ENCODE peak calls at places on chromosomes 3 and 15, in six cellular contexts. N is kidney epithelial cell; A is foreskin fibroblast; V is OCI-LY7; I is CD8-positive, alpha-beta T cell; H is spleen. T is an unnamed sample.

GRCh38 chr15:44340410-44340809 is 51.9 kb downstream of the GOLM2 start:
- DNase-seq in A (peak; percentile 77), N (peak; percentile 38), I (no peak), V (no peak), H (no peak), T (no peak)

GRCh38 chr3:98577178-98577895 is 16.1 kb downstream of the CPOX start:
- DNase-seq in I (no peak), V (no peak), A (peak; percentile 61), N (no peak), H (no peak), T (no peak)

GRCh38 chr3:129845956-129846355 is 47.6 kb downstream of the TMCC1 start:
- DNase-seq in N (no peak), I (no peak), V (no peak), A (peak; percentile 19), H (no peak), T (no peak)

GRCh38 chr3:101925564-101925963 is 76.2 kb downstream of the NFKBIZ start:
- DNase-seq in V (no peak), N (no peak), A (no peak), I (no peak), H (no peak), T (no peak)

GRCh38 chr3:181326637-181327223 is 337.2 kb upstream of the DNAJC19 start:
- DNase-seq in H (no peak), A (no peak), V (peak; percentile 57), I (no peak), N (no peak), T (peak; percentile 21)

GRCh38 chr15:57505949-57506391 is 85.7 kb upstream of the MYZAP start:
- DNase-seq in V (no peak), A (peak; percentile 90), H (no peak), N (peak; percentile 67), I (no peak), T (no peak)

GRCh38 chr3:184359610-184360009 is 1.8 kb downstream of the CLCN2 start:
- DNase-seq in A (no peak), N (no peak), H (no peak), I (no peak), V (no peak), T (no peak)

GRCh38 chr3:19543212-19543841 is 390.7 kb downstream of the EFHB start:
- DNase-seq in N (no peak), I (no peak), H (no peak), V (peak; percentile 73), A (no peak), T (no peak)

GRCh38 chr3:40996382-40996781 is 202.9 kb upstream of the CTNNB1 start:
- DNase-seq in H (no peak), I (no peak), V (no peak), A (no peak), N (no peak), T (no peak)

GRCh38 chr3:194584866-194585265 is 48.4 kb downstream of the TMEM44 start:
- DNase-seq in A (peak; percentile 66), I (no peak), N (no peak), H (no peak), V (no peak), T (no peak)

GRCh38 chr15:96440978-96441377 is 110.5 kb downstream of the NR2F2 start:
- DNase-seq in V (no peak), N (no peak), H (no peak), I (no peak), A (no peak), T (no peak)

GRCh38 chr3:161549251-161549650 is 52.6 kb downstream of the OTOL1 start:
- DNase-seq in V (no peak), A (no peak), H (no peak), I (no peak), N (no peak), T (no peak)

GRCh38 chr15:85763557-85764303 is 31.0 kb downstream of the KLHL25 start:
- DNase-seq in V (no peak), H (no peak), N (no peak), I (no peak), A (no peak), T (no peak)

GRCh38 chr3:171712168-171712938 is 97.9 kb downstream of the PLD1 start:
- DNase-seq in H (no peak), A (peak; percentile 44), I (no peak), N (no peak), V (no peak), T (no peak)

GRCh38 chr3:98961161-98962155 is 60.0 kb upstream of the DCBLD2 start:
- DNase-seq in H (no peak), N (no peak), A (peak; percentile 89), I (no peak), V (no peak), T (no peak)

GRCh38 chr15:38076806-38077205 is 142.4 kb downstream of the TMCO5A start:
- DNase-seq in N (no peak), A (peak; percentile 67), H (peak; percentile 82), V (peak; percentile 94), I (no peak), T (no peak)
- H3K4me3 ChIP-seq in N (no peak overlapping the region), A (no peak overlapping the region), H (no peak overlapping the region), V (peak overlapping the region; percentile 61), I (no peak overlapping the region), T (no peak overlapping the region)

DNA sequence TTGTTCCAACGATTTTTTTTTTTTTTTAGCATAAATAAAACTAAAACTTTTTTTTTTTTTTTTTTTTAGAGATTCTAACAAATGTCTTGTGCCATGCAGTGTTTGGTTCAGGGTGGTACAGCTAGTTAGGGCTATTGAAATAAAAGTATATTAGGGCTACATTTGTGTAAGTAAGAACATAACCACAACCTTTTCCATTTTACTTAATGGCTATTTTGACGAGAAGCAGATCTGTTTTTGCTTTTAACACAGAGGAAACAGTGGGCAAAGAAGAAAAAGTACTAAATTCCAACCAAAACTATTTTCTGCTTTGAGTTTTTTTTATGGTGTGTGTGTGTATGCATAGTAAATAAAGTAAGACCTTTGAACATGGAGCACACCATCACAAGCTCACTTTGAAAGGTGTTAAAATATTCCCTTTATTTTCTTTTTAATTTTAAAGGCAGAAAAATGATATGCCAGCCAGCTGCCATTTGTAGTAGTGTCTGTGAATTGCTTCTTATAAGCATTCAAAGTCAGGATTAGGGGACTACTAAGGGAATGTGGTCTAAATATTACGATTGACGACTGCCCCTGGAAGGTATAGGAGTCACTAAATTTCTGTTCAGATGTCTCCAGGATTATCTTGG is 3.0 kb downstream of the RARB start:
- DNase-seq in H (no peak), V (no peak), I (no peak), N (no peak), A (no peak), T (no peak)
- H3K4me3 ChIP-seq in H (peak overlapping the region; percentile 11), V (no peak overlapping the region), I (no peak overlapping the region), N (no peak overlapping the region), A (peak overlapping the region; percentile 46), T (no peak overlapping the region)

GRCh38 chr15:74135041-74135565 is 4.7 kb downstream of the ISLR2 start:
- DNase-seq in I (no peak), N (no peak), A (no peak), V (no peak), H (no peak), T (no peak)
- H3K4me3 ChIP-seq in I (no peak overlapping the region), N (no peak overlapping the region), A (no peak overlapping the region), V (no peak overlapping the region), H (no peak overlapping the region), T (no peak overlapping the region)

DNA sequence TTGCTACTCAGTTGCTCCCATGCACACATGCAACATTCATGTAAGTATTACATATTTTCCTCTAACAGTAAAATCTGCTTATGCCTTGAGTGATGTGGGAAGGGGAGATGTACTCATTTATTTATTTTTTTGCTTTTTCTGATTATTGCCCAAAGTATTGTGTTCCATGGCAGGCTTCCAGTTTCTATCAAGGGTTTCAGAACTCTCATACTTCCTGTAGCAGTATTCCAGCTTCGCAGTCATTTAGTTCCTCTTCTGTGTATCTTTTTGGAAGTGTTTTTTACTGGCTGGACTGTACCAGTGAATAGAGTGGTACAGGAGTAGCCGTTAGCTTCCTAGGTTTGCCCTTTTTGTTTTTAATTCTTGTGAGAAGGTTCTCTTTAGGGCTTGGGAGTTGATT is 26.9 kb downstream of the RAB11A start:
- DNase-seq in N (no peak), A (no peak), H (no peak), I (no peak), V (no peak), T (no peak)
- H3K4me3 ChIP-seq in N (no peak overlapping the region), A (no peak overlapping the region), H (no peak overlapping the region), I (no peak overlapping the region), V (no peak overlapping the region), T (no peak overlapping the region)

DNA sequence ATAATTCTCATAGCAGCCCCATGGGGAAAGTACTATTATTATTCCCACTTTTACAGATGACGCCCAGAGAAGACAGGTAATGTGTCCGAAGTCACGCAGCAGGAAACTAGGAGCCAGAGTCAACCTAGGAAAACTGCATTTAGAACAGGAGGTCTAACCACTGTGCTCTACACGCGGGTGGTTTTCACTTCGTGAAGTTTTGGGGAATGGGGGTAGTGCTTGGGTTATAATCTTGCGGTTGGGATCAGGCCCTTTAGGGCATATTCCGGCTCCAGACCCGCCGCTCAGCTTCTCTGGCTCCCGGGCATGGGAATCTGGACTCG is 5.2 kb downstream of the TPM1 start:
- DNase-seq in I (no peak), N (no peak), A (no peak), H (no peak), V (no peak), T (no peak)
- H3K4me3 ChIP-seq in I (peak overlapping the region; percentile 72), N (peak overlapping the region; percentile 87), A (peak overlapping the region; percentile 75), H (peak overlapping the region; percentile 84), V (peak overlapping the region; percentile 89), T (peak overlapping the region; percentile 83)

GRCh38 chr3:111729087-111729846 is 129.8 kb upstream of the PHLDB2 start:
- DNase-seq in I (no peak), A (peak; percentile 98), N (no peak), H (no peak), V (no peak), T (no peak)
- H3K4me3 ChIP-seq in I (no peak overlapping the region), A (no peak overlapping the region), N (no peak overlapping the region), H (no peak overlapping the region), V (no peak overlapping the region), T (no peak overlapping the region)

GRCh38 chr15:60004846-60005351 is 788 bp downstream of the FOXB1 start:
- DNase-seq in I (no peak), N (no peak), V (no peak), A (peak; percentile 41), H (no peak), T (no peak)

GRCh38 chr15:60009124-60009523 is 5.0 kb downstream of the FOXB1 start:
- DNase-seq in A (no peak), H (no peak), V (no peak), I (no peak), N (no peak), T (no peak)

GRCh38 chr15:60005352-60006202 is 1.5 kb downstream of the FOXB1 start:
- DNase-seq in A (no peak), I (no peak), V (no peak), N (no peak), H (peak; percentile 73), T (no peak)

GRCh38 chr15:60006203-60006782 is 2.2 kb downstream of the FOXB1 start:
- DNase-seq in H (peak; percentile 84), I (peak; percentile 48), A (peak; percentile 45), N (no peak), V (no peak), T (peak; percentile 79)

DNA sequence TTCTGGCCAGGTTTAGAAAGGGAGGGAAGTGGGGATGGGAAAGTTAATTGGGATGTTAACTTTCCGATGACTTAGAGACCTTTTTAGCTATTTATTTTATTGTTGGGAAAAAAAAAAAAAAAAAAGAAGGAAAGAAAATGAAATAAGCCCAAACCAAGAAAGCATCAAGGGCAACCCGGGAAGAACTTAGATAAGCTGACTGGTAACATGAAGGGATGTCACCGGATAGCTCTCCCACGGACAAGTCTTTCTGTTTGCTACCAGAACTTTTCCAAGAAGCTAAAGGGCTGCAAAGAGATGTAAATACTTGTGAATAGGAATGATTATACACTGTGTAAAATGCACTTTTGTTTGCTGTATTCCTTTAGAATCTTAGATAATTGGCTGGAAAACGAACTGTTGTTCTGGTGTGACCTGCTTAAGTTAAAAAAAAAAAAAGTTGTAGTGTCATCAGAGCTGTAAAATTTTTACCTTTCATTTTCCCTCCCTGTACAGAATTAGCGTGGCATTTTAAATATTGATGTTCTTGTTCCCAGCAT is 2.8 kb downstream of the FOXB1 start:
- DNase-seq in A (no peak), I (no peak), V (no peak), N (no peak), H (no peak), T (no peak)
- H3K4me3 ChIP-seq in A (peak overlapping the region; percentile 49), I (peak overlapping the region; percentile 48), V (no peak overlapping the region), N (no peak overlapping the region), H (peak overlapping the region; percentile 57), T (peak overlapping the region; percentile 64)